ENCODE peak calls at places on chromosome 3, in six cellular contexts. R is A549, C is fibroblast of mammary gland, X is lower lobe of right lung, G is DND-41, B is fibroblast of pulmonary artery. T is an unnamed sample.

GRCh38 chr3:79297242-79297641 is 470.6 kb downstream of the ROBO1 start:
- DNase-seq in B (peak; percentile 92), G (no peak), X (no peak), R (peak; percentile 38), C (peak; percentile 94), T (peak; percentile 64)

GRCh38 chr3:108088146-108088545 is 2.7 kb downstream of the CD47 start:
- DNase-seq in B (no peak), G (no peak), X (no peak), R (no peak), C (no peak), T (no peak)

GRCh38 chr3:37458162-37458895 is 283.9 kb upstream of the LRRFIP2 start:
- DNase-seq in R (no peak), C (peak; percentile 6), X (no peak), B (no peak), G (no peak), T (no peak)

GRCh38 chr3:42871592-42872196 is 4.0 kb downstream of the CYP8B1 start:
- DNase-seq in B (no peak), X (no peak), C (no peak), G (no peak), R (no peak), T (no peak)

GRCh38 chr3:52343946-52344600 is 28.0 kb downstream of the DNAH1 start:
- DNase-seq in C (no peak), R (no peak), B (no peak), G (no peak), X (no peak), T (no peak)

GRCh38 chr3:51935886-51936755 is 5.6 kb downstream of the RRP9 start:
- DNase-seq in R (no peak), X (no peak), G (no peak), B (no peak), C (no peak), T (no peak)

GRCh38 chr3:29050155-29050554 is 230.7 kb upstream of the RBMS3 start:
- DNase-seq in X (no peak), R (no peak), C (no peak), G (no peak), B (no peak), T (no peak)

GRCh38 chr3:197950661-197951029 is 655 bp downstream of the RPL35A start:
- DNase-seq in R (no peak), X (no peak), C (no peak), B (no peak), G (no peak), T (no peak)

GRCh38 chr3:25497096-25497495 is 69.0 kb downstream of the RARB start:
- DNase-seq in X (no peak), R (no peak), B (no peak), C (no peak), G (no peak), T (no peak)

GRCh38 chr3:54632834-54633233 is 295.0 kb downstream of the LRTM1 start:
- DNase-seq in B (no peak), G (no peak), X (no peak), C (no peak), R (no peak), T (no peak)

GRCh38 chr3:151798476-151798875 is 15.4 kb upstream of the AADAC start:
- DNase-seq in R (no peak), B (no peak), G (no peak), C (peak; percentile 88), X (no peak), T (no peak)

GRCh38 chr3:34229871-34230270 is 431.4 kb downstream of the PDCD6IP start:
- DNase-seq in R (no peak), X (no peak), G (no peak), B (no peak), C (no peak), T (no peak)

GRCh38 chr3:169931747-169932520 is 20.6 kb downstream of the SAMD7 start:
- DNase-seq in X (no peak), B (no peak), C (no peak), R (no peak), G (no peak), T (no peak)

GRCh38 chr3:47265725-47266480 is 16.7 kb downstream of the KIF9 start:
- DNase-seq in G (no peak), X (no peak), R (no peak), B (no peak), C (no peak), T (no peak)

GRCh38 chr3:139937674-139938279 is 2.8 kb downstream of the CLSTN2 start:
- DNase-seq in X (no peak), R (peak; percentile 15), B (peak; percentile 58), G (peak; percentile 27), C (peak; percentile 54), T (no peak)

GRCh38 chr3:55896155-55896554 is 409.0 kb upstream of the WNT5A start:
- DNase-seq in B (no peak), X (no peak), G (no peak), C (no peak), R (no peak), T (no peak)

GRCh38 chr3:4994823-4995499 is 15.7 kb downstream of the BHLHE40 start:
- DNase-seq in C (peak; percentile 95), B (peak; percentile 82), R (peak; percentile 84), G (no peak), X (no peak), T (peak; percentile 99)

GRCh38 chr3:128496602-128497304 is 3.8 kb upstream of the GATA2 start:
- DNase-seq in R (no peak), X (no peak), B (no peak), C (peak; percentile 28), G (no peak), T (no peak)

GRCh38 chr3:140167600-140168281 is 232.8 kb downstream of the CLSTN2 start:
- DNase-seq in G (no peak), B (no peak), X (no peak), R (no peak), C (peak; percentile 18), T (no peak)

GRCh38 chr3:146217324-146217723 is 33.6 kb downstream of the PLSCR4 start:
- DNase-seq in G (no peak), R (no peak), B (no peak), X (no peak), C (peak; percentile 14), T (no peak)

GRCh38 chr3:55482496-55483195 is 4.5 kb downstream of the WNT5A start:
- DNase-seq in C (peak; percentile 53), G (no peak), R (no peak), B (no peak), X (no peak), T (no peak)

GRCh38 chr3:45597581-45597980 is 3.0 kb downstream of the LIMD1 start:
- DNase-seq in R (no peak), C (no peak), G (no peak), X (no peak), B (no peak), T (no peak)

GRCh38 chr3:179016979-179017670 is 54.5 kb downstream of the ZMAT3 start:
- DNase-seq in X (no peak), R (no peak), B (no peak), G (no peak), C (no peak), T (no peak)

GRCh38 chr3:160735801-160736200 is 20.2 kb upstream of the PPM1L start:
- DNase-seq in C (no peak), R (no peak), G (no peak), B (no peak), X (no peak), T (no peak)

GRCh38 chr3:111758642-111759041 is 100.4 kb upstream of the PHLDB2 start:
- DNase-seq in G (no peak), C (peak; percentile 75), R (no peak), B (peak; percentile 42), X (no peak), T (no peak)

GRCh38 chr3:171178714-171179113 is 152.2 kb upstream of the SLC2A2 start:
- DNase-seq in R (no peak), C (peak; percentile 16), B (no peak), G (no peak), X (no peak), T (no peak)

GRCh38 chr3:175340338-175341015 is 481.3 kb downstream of the NAALADL2 start:
- DNase-seq in B (no peak), R (no peak), X (no peak), G (no peak), C (no peak), T (no peak)

GRCh38 chr3:175338775-175339535 is 479.8 kb downstream of the NAALADL2 start:
- DNase-seq in R (peak; percentile 47), X (peak; percentile 54), B (peak; percentile 36), C (peak; percentile 87), G (no peak), T (no peak)

GRCh38 chr3:175335229-175335628 is 476.1 kb downstream of the NAALADL2 start:
- DNase-seq in C (no peak), G (no peak), X (no peak), R (no peak), B (no peak), T (no peak)

GRCh38 chr3:175337631-175338030 is 478.5 kb downstream of the NAALADL2 start:
- DNase-seq in R (no peak), C (no peak), G (no peak), B (no peak), X (no peak), T (no peak)

GRCh38 chr3:175336406-175337133 is 477.4 kb downstream of the NAALADL2 start:
- DNase-seq in C (no peak), B (no peak), X (no peak), R (no peak), G (no peak), T (no peak)
- H3K4me3 ChIP-seq in C (no peak overlapping the region), B (no peak overlapping the region), X (no peak overlapping the region), R (no peak overlapping the region), G (no peak overlapping the region), T (no peak overlapping the region)

DNA sequence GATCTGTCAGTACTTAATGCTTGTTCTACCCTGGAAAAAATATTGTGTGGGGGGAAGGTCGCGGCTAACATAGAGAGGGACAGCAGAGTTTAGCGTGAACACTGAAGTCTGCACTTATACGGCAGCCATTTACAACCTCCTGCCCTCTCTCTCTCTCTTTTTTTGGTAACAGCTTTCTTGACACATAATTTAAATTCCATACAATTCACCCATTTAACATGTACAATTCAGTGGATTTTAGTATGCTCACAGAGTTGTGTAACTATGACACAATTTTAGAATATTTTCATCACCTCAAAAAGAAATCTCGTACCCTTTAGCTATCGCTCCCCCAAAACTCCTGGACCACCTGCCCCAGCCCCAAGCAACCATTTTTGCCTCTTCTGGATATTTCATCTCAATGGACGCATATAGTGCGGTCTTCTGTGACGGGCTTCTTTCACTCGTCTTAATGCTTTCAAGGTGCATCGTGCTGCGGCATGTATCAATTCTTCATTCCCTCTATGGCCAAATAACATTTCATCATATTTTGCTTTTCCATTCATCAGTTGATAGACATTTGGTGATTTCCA is 141.8 kb downstream of the XXYLT1 start:
- DNase-seq in C (no peak), R (no peak), G (no peak), B (no peak), X (no peak), T (no peak)
- H3K4me3 ChIP-seq in C (no peak overlapping the region), R (no peak overlapping the region), G (no peak overlapping the region), B (no peak overlapping the region), X (no peak overlapping the region), T (no peak overlapping the region)

DNA sequence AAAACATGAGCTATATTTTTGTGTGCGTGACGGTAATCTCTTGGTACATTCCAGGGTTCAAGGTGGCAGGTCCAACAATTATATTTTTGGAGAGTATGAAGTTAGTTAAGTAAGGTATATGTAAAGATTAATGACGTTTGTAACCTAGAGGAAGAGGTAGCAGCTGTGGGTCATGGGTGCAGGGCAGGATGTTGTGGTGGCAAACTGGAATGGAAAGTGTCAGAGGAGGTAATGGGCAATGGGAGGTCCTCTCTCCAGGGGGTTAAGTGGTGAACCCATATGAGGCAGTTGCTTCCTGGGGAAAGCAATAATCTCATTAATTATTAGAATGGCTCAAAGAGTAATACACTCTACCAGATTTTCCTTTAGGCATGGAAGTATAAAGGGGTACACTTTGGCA is 1.0 kb upstream of the CD200R1L start:
- DNase-seq in G (peak; percentile 52), R (no peak), B (no peak), X (no peak), C (no peak), T (no peak)
- H3K4me3 ChIP-seq in G (no peak overlapping the region), R (no peak overlapping the region), B (no peak overlapping the region), X (no peak overlapping the region), C (no peak overlapping the region), T (no peak overlapping the region)

GRCh38 chr3:154122912-154123559 is 1.8 kb downstream of the ARHGEF26 start:
- DNase-seq in R (no peak), X (no peak), B (peak; percentile 29), C (peak; percentile 28), G (no peak), T (no peak)
- H3K4me3 ChIP-seq in R (peak overlapping the region; percentile 77), X (peak overlapping the region; percentile 92), B (peak overlapping the region; percentile 86), C (peak overlapping the region; percentile 82), G (no peak overlapping the region), T (peak overlapping the region; percentile 74)

T was measured in kidney epithelial cell.